ENCODE peak calls at places on chromosomes 1 and 21, in six cellular contexts. D is HepG2, M is H1, Q is Peyer's patch, V is tibial nerve, I is A549. P is an unnamed sample.

GRCh38 chr1:50251592-50252165 is 143.0 kb downstream of the ELAVL4 start:
- DNase-seq in Q (no peak), I (no peak), V (no peak), D (no peak), M (peak), P (no peak)

GRCh38 chr1:29648026-29648425 is 411.7 kb downstream of the PTPRU start:
- DNase-seq in D (no peak), M (peak), Q (peak), V (no peak), I (no peak), P (no peak)

GRCh38 chr1:58997060-58997411 is 213.2 kb upstream of the JUN start:
- DNase-seq in D (no peak), V (no peak), Q (no peak), I (no peak), M (no peak), P (no peak)

GRCh38 chr1:243286409-243287127 is 30.7 kb downstream of the SDCCAG8 start:
- DNase-seq in V (no peak), M (no peak), D (no peak), Q (no peak), I (no peak), P (no peak)

GRCh38 chr1:2130871-2131289 is 63.7 kb downstream of the FAAP20 start:
- DNase-seq in Q (no peak), V (no peak), I (no peak), M (no peak), D (no peak), P (no peak)

GRCh38 chr1:29829448-29830344 is 593.4 kb downstream of the PTPRU start:
- DNase-seq in I (no peak), D (no peak), M (peak), V (no peak), Q (no peak), P (no peak)

GRCh38 chr1:230609208-230609607 is 33.1 kb upstream of the COG2 start:
- DNase-seq in I (no peak), V (no peak), M (no peak), Q (no peak), D (no peak), P (no peak)

GRCh38 chr21:46560568-46561447 is 44.1 kb downstream of the S100B start:
- DNase-seq in M (no peak), V (no peak), Q (no peak), D (no peak), I (no peak), P (no peak)

GRCh38 chr1:108327534-108328462 is 83.9 kb upstream of the NBPF4 start:
- DNase-seq in I (peak), M (peak), V (no peak), Q (no peak), D (peak), P (no peak)

GRCh38 chr1:178886551-178886950 is 15.7 kb upstream of the ANGPTL1 start:
- DNase-seq in M (no peak), I (no peak), Q (no peak), V (no peak), D (no peak), P (no peak)

GRCh38 chr1:24536391-24536840 is 19.5 kb upstream of the NCMAP start:
- DNase-seq in M (no peak), I (peak), Q (peak), V (no peak), D (peak), P (no peak)

GRCh38 chr1:10788592-10789006 is 7.8 kb downstream of the CASZ1 start:
- DNase-seq in M (peak), V (no peak), Q (no peak), D (peak), I (peak), P (no peak)

GRCh38 chr1:112803906-112804762 is 89.0 kb upstream of the PPM1J start:
- DNase-seq in I (peak), Q (peak), D (peak), M (peak), V (peak), P (no peak)

GRCh38 chr1:78068681-78069283 is 23.0 kb downstream of the GIPC2 start:
- DNase-seq in I (no peak), M (no peak), Q (peak), D (no peak), V (no peak), P (no peak)

GRCh38 chr1:245932302-245932972 is 574.6 kb downstream of the SMYD3 start:
- DNase-seq in D (no peak), Q (no peak), V (no peak), I (no peak), M (no peak), P (no peak)

GRCh38 chr1:14183312-14183711 is 415.2 kb upstream of the KAZN start:
- DNase-seq in I (no peak), V (no peak), Q (no peak), D (no peak), M (no peak), P (no peak)

GRCh38 chr1:91099746-91100621 is 78.1 kb upstream of the ZNF644 start:
- DNase-seq in I (no peak), V (no peak), M (peak), Q (no peak), D (no peak), P (no peak)

GRCh38 chr1:108813326-108813725 is 43.6 kb downstream of the AKNAD1 start:
- DNase-seq in Q (no peak), V (no peak), D (no peak), I (no peak), M (no peak), P (no peak)

GRCh38 chr21:38914531-38915385 is 109.0 kb downstream of the ETS2 start:
- DNase-seq in M (peak), D (peak), V (no peak), I (no peak), Q (peak), P (no peak)

GRCh38 chr1:27686223-27686990 is 14.4 kb upstream of the IFI6 start:
- DNase-seq in I (no peak), V (no peak), Q (peak), D (no peak), M (no peak), P (no peak)

GRCh38 chr1:44239337-44239960 is 26.2 kb downstream of the DMAP1 start:
- DNase-seq in Q (no peak), V (no peak), M (peak), I (no peak), D (peak), P (no peak)

GRCh38 chr1:154192476-154192875 is 576 bp upstream of the TPM3 start:
- DNase-seq in V (no peak), I (no peak), M (no peak), Q (no peak), D (no peak), P (no peak)

GRCh38 chr21:44460441-44460755 is 5.1 kb downstream of the LRRC3 start:
- DNase-seq in I (no peak), M (no peak), V (no peak), Q (no peak), D (no peak), P (no peak)
- H3K4me3 ChIP-seq in I (no peak), M (no peak), V (no peak), Q (no peak), D (no peak), P (no peak)

GRCh38 chr21:42049578-42050430 is 21.3 kb upstream of the UMODL1 start:
- DNase-seq in V (no peak), M (no peak), Q (no peak), D (no peak), I (no peak), P (no peak)

GRCh38 chr21:42048870-42049577 is 22.1 kb upstream of the UMODL1 start:
- DNase-seq in M (no peak), V (no peak), I (no peak), Q (no peak), D (no peak), P (no peak)

GRCh38 chr21:42044871-42045495 is 26.1 kb upstream of the UMODL1 start:
- DNase-seq in V (no peak), D (no peak), M (no peak), Q (no peak), I (no peak), P (no peak)

GRCh38 chr21:42051788-42052187 is 19.3 kb upstream of the UMODL1 start:
- DNase-seq in V (no peak), D (no peak), I (no peak), M (no peak), Q (no peak), P (no peak)

DNA sequence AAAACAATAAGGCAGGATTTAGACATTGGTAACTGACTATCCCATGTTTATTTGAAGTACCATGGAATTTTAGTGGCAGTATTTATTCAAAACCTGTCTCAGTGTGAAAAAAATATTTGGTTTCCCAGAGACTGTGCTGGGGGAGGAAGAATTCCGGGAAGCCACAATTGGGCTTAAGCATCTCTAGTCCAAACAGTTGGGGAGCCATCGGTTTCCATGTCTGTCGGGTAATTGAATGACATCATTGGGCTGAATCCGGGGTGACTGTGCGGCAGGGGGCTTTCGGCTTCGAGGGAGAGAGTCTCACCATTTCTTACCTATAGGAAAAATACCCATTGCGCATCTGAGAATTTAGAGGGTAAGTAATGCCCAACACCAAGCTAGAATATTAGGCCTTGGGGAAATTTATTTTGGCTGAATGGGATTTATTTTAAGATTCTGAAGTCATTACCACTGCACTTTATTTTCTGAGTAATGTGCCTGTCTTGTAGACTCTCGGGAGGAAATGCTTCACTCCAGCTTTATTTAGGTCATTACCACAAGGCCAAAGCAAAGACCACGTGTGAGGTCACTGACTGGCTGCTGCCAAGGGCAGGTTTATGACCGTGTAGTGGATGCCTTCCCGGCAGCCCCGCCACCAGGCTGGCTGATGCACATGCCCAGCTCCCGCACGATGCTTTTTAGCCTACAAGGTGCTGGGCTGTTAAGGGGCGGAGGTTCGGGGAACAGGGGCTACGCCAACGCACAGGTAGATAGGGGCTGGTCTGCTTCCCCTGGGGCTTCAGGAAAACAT is 23.1 kb upstream of the UMODL1 start:
- DNase-seq in I (no peak), Q (no peak), V (peak), D (no peak), M (no peak), P (no peak)
- H3K27ac ChIP-seq in I (no peak), Q (no peak), V (no peak), D (no peak), M (no peak), P (no peak)

DNA sequence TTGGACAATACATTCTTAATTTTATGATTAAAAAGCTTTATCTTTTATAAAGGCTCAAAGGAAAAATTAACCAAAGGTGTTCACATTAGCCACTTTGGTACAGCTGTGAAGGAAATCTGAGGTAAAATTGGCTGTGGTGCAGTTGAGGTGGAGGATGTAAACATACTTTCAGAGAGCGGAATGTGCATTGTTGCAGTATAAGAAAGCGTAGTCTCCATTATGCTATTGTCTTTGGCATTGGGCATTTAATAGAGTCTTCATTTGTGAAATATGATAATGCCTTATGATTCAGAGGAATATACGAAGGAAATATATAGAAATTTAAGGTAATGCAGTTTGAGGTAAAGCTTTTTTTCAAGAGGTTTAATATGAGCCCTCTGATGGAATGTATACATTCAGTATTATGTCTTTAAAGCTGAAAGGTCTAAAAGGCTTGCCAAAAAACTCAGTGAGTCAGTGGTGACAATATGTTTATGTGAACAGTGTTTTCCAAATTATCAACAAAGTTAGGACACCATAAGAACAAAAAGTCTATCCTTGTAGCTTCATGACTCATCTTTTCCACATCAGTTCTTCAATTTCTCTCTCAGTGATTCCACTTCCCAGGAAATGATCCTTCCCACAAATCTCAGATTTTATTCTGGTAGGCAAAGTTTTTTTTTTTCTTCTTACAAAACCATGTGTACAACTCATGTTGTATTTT is 26.9 kb upstream of the DDR2 start:
- DNase-seq in I (peak), D (no peak), M (no peak), V (no peak), Q (no peak), P (no peak)
- TF ChIP-seq POLR2A in I (no peak), D (no peak), M (no peak), V (no peak), Q (no peak), P (no peak)

DNA sequence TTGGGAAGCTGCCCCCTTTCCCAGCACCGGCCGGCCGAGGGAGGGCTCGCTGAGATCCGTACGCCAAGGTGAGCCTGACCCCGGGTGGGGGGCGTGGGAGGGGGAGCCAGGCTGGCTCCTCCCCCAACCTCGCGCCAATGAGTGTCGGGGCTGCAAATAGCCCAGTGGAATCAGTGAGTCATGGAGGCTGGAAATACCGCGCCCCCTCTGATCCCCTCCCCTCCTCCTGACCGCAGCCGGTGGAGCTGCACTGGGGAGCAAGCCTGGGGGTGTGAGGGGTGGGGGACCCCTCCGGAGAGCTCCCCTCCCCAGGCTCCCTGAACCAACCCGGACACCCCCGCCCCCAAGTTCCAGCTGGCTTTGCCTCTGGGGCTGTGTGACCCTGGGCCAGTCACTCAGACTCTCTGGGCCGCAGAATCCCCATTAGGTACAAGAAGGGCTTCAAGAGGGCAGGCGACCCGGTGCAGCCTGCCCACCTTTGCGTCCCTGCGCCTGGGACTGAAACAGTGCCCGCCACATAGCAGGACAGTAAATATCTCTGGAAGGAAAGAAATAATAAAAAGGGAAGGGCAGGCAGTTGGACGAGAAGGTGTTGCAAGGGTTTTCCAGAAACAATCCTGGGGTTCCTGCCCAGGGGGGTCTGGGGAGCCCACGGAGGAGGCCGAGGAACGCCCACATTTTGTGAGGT is 4.5 kb downstream of the HSPB7 start:
- DNase-seq in D (peak), Q (peak), I (no peak), M (peak), V (no peak), P (no peak)
- H3K4me3 ChIP-seq in D (peak), Q (peak), I (peak), M (peak), V (peak), P (peak)

DNA sequence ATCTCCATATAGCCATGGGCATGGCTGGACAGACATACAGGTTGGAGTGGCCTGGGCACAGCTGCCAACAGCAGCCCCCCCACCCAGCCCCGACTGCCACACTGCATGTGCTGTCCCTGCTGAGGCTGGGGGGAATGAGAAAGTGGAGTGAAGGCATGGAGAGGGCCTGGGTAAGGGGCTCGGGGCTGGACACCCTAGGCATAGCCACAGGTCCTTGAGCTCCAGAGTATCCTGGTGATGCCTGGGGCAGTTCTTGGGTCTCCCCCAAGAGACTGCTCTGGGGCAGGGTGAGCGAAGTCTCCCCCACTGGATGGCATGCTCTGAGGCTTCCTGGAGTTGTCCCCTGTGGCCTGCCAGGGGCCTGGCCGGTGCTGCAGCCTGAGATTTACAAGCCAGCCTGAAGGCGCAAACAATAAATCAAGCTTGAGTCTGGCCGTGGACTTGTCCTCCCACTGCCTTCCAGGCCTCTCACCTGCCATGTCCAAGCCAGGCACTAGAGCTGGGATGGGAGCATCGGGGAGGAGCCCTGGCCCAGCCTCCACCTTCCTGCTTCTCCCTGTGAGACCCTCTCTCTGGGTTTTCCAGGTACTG is 53.6 kb downstream of the FOXO6 start:
- DNase-seq in I (no peak), Q (no peak), D (no peak), V (no peak), M (no peak), P (no peak)
- H3K27ac ChIP-seq in I (no peak), Q (no peak), D (no peak), V (no peak), M (no peak), P (no peak)

DNA sequence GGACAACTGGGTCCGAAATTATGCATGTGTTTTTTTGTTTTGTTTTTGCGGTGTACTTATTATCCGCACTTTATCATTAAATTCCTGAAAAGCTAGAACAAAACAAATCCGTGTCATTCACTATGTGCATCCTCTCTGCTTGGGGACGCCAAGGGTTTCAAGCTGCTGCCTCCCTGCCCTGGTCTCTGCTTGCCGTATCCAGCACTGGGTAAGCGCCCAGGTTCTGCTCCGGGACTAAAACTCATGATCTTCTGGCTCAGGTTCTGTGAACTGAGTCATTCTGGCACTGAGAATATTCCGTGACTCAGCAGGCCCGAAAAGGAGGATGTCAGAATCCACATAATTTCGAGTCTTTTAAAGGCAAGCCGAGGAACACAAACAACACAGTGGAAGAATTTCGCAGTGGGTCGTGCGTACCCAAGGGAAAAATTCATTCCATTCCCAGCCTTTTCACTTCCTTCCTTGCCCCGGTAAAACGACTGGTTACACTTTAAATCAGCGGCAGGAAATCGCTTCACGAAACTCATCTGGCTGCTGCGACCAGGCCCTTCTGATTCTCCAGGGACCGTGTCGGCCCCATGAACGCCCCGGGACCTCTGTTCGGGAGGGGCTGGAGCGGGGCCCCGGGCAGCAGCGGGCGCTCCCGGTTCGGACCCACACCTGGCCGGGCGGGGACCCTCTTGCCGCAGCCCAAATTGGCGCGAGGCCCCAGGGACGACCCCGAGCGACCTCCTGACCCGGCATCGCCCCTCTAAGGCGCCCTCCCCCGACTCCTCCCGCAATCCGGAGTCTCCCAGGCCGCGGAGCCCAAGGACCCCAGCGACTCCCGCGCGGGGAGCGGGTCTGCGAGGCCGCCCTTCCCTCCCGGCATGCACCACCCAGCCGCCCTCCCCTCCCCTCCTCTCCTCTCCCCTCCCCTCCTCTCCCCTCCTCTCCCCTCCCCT is 746 bp upstream of the LAMC1 start:
- DNase-seq in D (peak), V (peak), Q (peak), I (peak), M (peak), P (no peak)
- TF ChIP-seq POLR2A in D (peak), V (peak), Q (peak), I (peak), M (peak), P (peak)